ENCODE peak calls at places on chromosomes 1 and 21, in six cellular contexts. V is stimulated activated effector memory CD8-positive, alpha-beta T cell treated with anti-CD3 and anti-CD28 coated beads, Interleukin-12 subunit alpha, Interleukin-12 subunit beta, amount 100 ng/mL, for 72 hours; O is HFFc6; I is neural crest cell; Z is NCI-H1436; D is body of pancreas. E is an unnamed sample.

GRCh38 chr1:1842360-1843146 is 48.3 kb downstream of the GNB1 start:
- DNase-seq in V (no peak), O (no peak), I (no peak), Z (peak), D (no peak), E (no peak)

GRCh38 chr1:190179817-190180216 is 297.8 kb downstream of the BRINP3 start:
- DNase-seq in V (no peak), O (no peak), I (no peak), Z (no peak), D (no peak), E (no peak)

GRCh38 chr21:45792682-45793383 is 149.3 kb downstream of the PCBP3 start:
- DNase-seq in V (no peak), O (no peak), I (no peak), Z (no peak), D (no peak), E (no peak)

GRCh38 chr1:248873993-248874671 is 15.2 kb upstream of the ZNF692 start:
- DNase-seq in V (peak), O (no peak), I (peak), Z (peak), D (peak), E (peak)

GRCh38 chr1:156627313-156627880 is 8.2 kb downstream of the HAPLN2 start:
- DNase-seq in V (no peak), O (peak), I (peak), Z (no peak), D (peak), E (no peak)

GRCh38 chr1:8465692-8466091 is 147.8 kb downstream of the SLC45A1 start:
- DNase-seq in V (no peak), O (no peak), I (no peak), Z (no peak), D (no peak), E (no peak)

GRCh38 chr1:247517795-247518612 is 18.2 kb downstream of the OR2C3 start:
- DNase-seq in V (no peak), O (no peak), I (no peak), Z (no peak), D (no peak), E (no peak)

GRCh38 chr1:21261551-21262281 is 28.5 kb downstream of the ECE1 start:
- DNase-seq in V (no peak), O (peak), I (peak), Z (no peak), D (peak), E (no peak)

GRCh38 chr1:221138516-221138915 is 259.3 kb downstream of the HLX start:
- DNase-seq in V (no peak), O (no peak), I (no peak), Z (no peak), D (no peak), E (no peak)

E was measured in NCI-H1417 treated with DMSO at 0.1 percent for 48 hours.